ENCODE peak calls at places on chromosomes 5 and 9, in eight cellular contexts. One of them, this sample, is unnamed.
A peak's percentile ranks its signal among the peaks of the same experiment; 100 is the strongest.

GRCh38 chr5:142600611-142601360 is 85.1 kb downstream of the FGF1 start:
- DNase-seq in hepatic stellate cell: no peak
- DNase-seq in right atrium auricular region: peak; percentile 74
- DNase-seq in central memory CD4-positive, alpha-beta T cell: no peak
- DNase-seq in mesendoderm: no peak
- DNase-seq in glomerular endothelial cell: no peak
- DNase-seq in nephron progenitor cell: peak; percentile 28
- DNase-seq in G401: peak; percentile 74
- DNase-seq in this sample: peak; percentile 62

GRCh38 chr9:115360122-115360521 is 242.2 kb upstream of the TNC start:
- DNase-seq in hepatic stellate cell: no peak
- DNase-seq in right atrium auricular region: no peak
- DNase-seq in central memory CD4-positive, alpha-beta T cell: no peak
- DNase-seq in mesendoderm: no peak
- DNase-seq in glomerular endothelial cell: no peak
- DNase-seq in nephron progenitor cell: no peak
- DNase-seq in G401: no peak
- DNase-seq in this sample: no peak

GRCh38 chr5:142109356-142110045 is 922 bp downstream of the NDFIP1 start:
- DNase-seq in hepatic stellate cell: peak; percentile 24
- DNase-seq in right atrium auricular region: no peak
- DNase-seq in central memory CD4-positive, alpha-beta T cell: peak; percentile 72
- DNase-seq in mesendoderm: peak; percentile 42
- DNase-seq in glomerular endothelial cell: no peak
- DNase-seq in nephron progenitor cell: no peak
- DNase-seq in G401: peak; percentile 55
- DNase-seq in this sample: peak; percentile 37

GRCh38 chr5:33261305-33261704 is 179.5 kb upstream of the TARS1 start:
- DNase-seq in hepatic stellate cell: peak; percentile 6
- DNase-seq in right atrium auricular region: no peak
- DNase-seq in central memory CD4-positive, alpha-beta T cell: no peak
- DNase-seq in mesendoderm: no peak
- DNase-seq in glomerular endothelial cell: no peak
- DNase-seq in nephron progenitor cell: no peak
- DNase-seq in G401: no peak
- DNase-seq in this sample: peak; percentile 66

GRCh38 chr9:36870960-36871359 is 163.1 kb downstream of the PAX5 start:
- DNase-seq in hepatic stellate cell: no peak
- DNase-seq in right atrium auricular region: no peak
- DNase-seq in central memory CD4-positive, alpha-beta T cell: no peak
- DNase-seq in mesendoderm: no peak
- DNase-seq in glomerular endothelial cell: no peak
- DNase-seq in nephron progenitor cell: no peak
- DNase-seq in G401: no peak
- DNase-seq in this sample: no peak

GRCh38 chr5:140348104-140348503 is 1.7 kb upstream of the HBEGF start:
- DNase-seq in hepatic stellate cell: no peak
- DNase-seq in right atrium auricular region: no peak
- DNase-seq in central memory CD4-positive, alpha-beta T cell: no peak
- DNase-seq in mesendoderm: no peak
- DNase-seq in glomerular endothelial cell: no peak
- DNase-seq in nephron progenitor cell: no peak
- DNase-seq in G401: no peak
- DNase-seq in this sample: no peak

GRCh38 chr9:128093016-128093415 is 25.0 kb downstream of the SLC25A25 start:
- DNase-seq in hepatic stellate cell: no peak
- DNase-seq in right atrium auricular region: no peak
- DNase-seq in central memory CD4-positive, alpha-beta T cell: no peak
- DNase-seq in mesendoderm: no peak
- DNase-seq in glomerular endothelial cell: no peak
- DNase-seq in nephron progenitor cell: no peak
- DNase-seq in G401: no peak
- DNase-seq in this sample: no peak

GRCh38 chr5:9543266-9543925 is 2.5 kb downstream of the SEMA5A start:
- DNase-seq in hepatic stellate cell: no peak
- DNase-seq in right atrium auricular region: no peak
- DNase-seq in central memory CD4-positive, alpha-beta T cell: no peak
- DNase-seq in mesendoderm: no peak
- DNase-seq in glomerular endothelial cell: no peak
- DNase-seq in nephron progenitor cell: no peak
- DNase-seq in G401: no peak
- DNase-seq in this sample: no peak

GRCh38 chr9:98805506-98806272 is 1.8 kb upstream of the GALNT12 start:
- DNase-seq in hepatic stellate cell: no peak
- DNase-seq in right atrium auricular region: no peak
- DNase-seq in central memory CD4-positive, alpha-beta T cell: no peak
- DNase-seq in mesendoderm: no peak
- DNase-seq in glomerular endothelial cell: no peak
- DNase-seq in nephron progenitor cell: no peak
- DNase-seq in G401: peak; percentile 57
- DNase-seq in this sample: peak; percentile 73